ENCODE peak calls at places on chromosomes 1 and 21, in five cellular contexts. One of them, this sample, is unnamed.

GRCh38 chr1:53592521-53592982 is 133.4 kb downstream of the DMRTB1 start:
- DNase-seq in MM.1S: no peak
- DNase-seq in neuronal stem cell: no peak
- DNase-seq in H9: peak; percentile 72
- DNase-seq in astrocyte: peak; percentile 69
- DNase-seq in this sample: peak; percentile 56

GRCh38 chr1:211524521-211524920 is 32.6 kb upstream of the RD3 start:
- DNase-seq in MM.1S: no peak
- DNase-seq in neuronal stem cell: no peak
- DNase-seq in H9: no peak
- DNase-seq in astrocyte: no peak
- DNase-seq in this sample: no peak

GRCh38 chr21:35208810-35209517 is 159.9 kb upstream of the RUNX1 start:
- DNase-seq in MM.1S: no peak
- DNase-seq in neuronal stem cell: no peak
- DNase-seq in H9: no peak
- DNase-seq in astrocyte: peak; percentile 94
- DNase-seq in this sample: peak; percentile 88

GRCh38 chr1:1250828-1251284 is 4.3 kb upstream of the C1QTNF12 start:
- DNase-seq in MM.1S: no peak
- DNase-seq in neuronal stem cell: no peak
- DNase-seq in H9: no peak
- DNase-seq in astrocyte: no peak
- DNase-seq in this sample: no peak

GRCh38 chr1:48873944-48874343 is 97.3 kb upstream of the BEND5 start:
- DNase-seq in MM.1S: no peak
- DNase-seq in neuronal stem cell: no peak
- DNase-seq in H9: peak; percentile 56
- DNase-seq in astrocyte: no peak
- DNase-seq in this sample: no peak

GRCh38 chr1:203271018-203271743 is 34.1 kb upstream of the BTG2 start:
- DNase-seq in MM.1S: peak; percentile 92
- DNase-seq in neuronal stem cell: no peak
- DNase-seq in H9: peak; percentile 72
- DNase-seq in astrocyte: peak; percentile 64
- DNase-seq in this sample: peak; percentile 75

GRCh38 chr1:30343562-30343961 is 379.8 kb downstream of the MATN1 start:
- DNase-seq in MM.1S: no peak
- DNase-seq in neuronal stem cell: no peak
- DNase-seq in H9: no peak
- DNase-seq in astrocyte: no peak
- DNase-seq in this sample: no peak

GRCh38 chr1:27536767-27537166 is 46.8 kb upstream of the WASF2 start:
- DNase-seq in MM.1S: no peak
- DNase-seq in neuronal stem cell: peak; percentile 45
- DNase-seq in H9: peak; percentile 66
- DNase-seq in astrocyte: peak; percentile 88
- DNase-seq in this sample: peak; percentile 81

GRCh38 chr1:56362994-56363770 is 216.2 kb downstream of the PLPP3 start:
- DNase-seq in MM.1S: no peak
- DNase-seq in neuronal stem cell: no peak
- DNase-seq in H9: no peak
- DNase-seq in astrocyte: no peak
- DNase-seq in this sample: no peak

GRCh38 chr1:57411262-57411661 is 12.6 kb downstream of the DAB1 start:
- DNase-seq in MM.1S: peak; percentile 7
- DNase-seq in neuronal stem cell: no peak
- DNase-seq in H9: no peak
- DNase-seq in astrocyte: peak; percentile 72
- DNase-seq in this sample: no peak

GRCh38 chr1:6246497-6247295 is 2.7 kb downstream of the HES3 start:
- DNase-seq in MM.1S: peak; percentile 53
- DNase-seq in neuronal stem cell: peak; percentile 89
- DNase-seq in H9: peak; percentile 94
- DNase-seq in astrocyte: no peak
- DNase-seq in this sample: peak; percentile 71
- H3K9ac ChIP-seq in MM.1S: no peak overlapping the region
- H3K9ac ChIP-seq in neuronal stem cell: no peak overlapping the region
- H3K9ac ChIP-seq in H9: no peak overlapping the region
- H3K9ac ChIP-seq in astrocyte: no peak overlapping the region
- H3K9ac ChIP-seq in this sample: no peak overlapping the region

DNA sequence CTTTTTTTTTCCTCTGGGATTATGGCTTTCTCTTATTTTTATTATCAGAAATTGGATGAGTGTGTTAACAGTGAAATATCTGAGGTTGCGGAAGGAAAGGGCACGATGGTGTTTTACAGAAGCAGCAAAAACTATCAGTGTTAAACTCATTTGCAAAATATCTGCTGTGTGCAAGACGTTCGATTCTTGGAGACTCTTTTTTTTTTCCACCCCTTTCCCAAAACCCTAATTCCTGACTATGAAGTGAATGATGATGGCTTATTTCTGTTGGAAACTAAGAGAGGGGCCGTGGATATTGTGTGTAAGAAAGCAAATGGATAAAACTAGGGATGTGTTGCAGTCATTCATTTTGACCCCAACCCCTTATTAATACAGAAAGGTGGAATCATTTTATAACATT is 677 bp downstream of the NCAM2 start:
- DNase-seq in MM.1S: no peak
- DNase-seq in neuronal stem cell: no peak
- DNase-seq in H9: no peak
- DNase-seq in astrocyte: no peak
- DNase-seq in this sample: no peak
- H3K9ac ChIP-seq in MM.1S: peak overlapping the region; percentile 45
- H3K9ac ChIP-seq in neuronal stem cell: no peak overlapping the region
- H3K9ac ChIP-seq in H9: no peak overlapping the region
- H3K9ac ChIP-seq in astrocyte: peak overlapping the region; percentile 81
- H3K9ac ChIP-seq in this sample: peak overlapping the region; percentile 88

GRCh38 chr1:51549901-51550300 is 30.8 kb upstream of the EPS15 start:
- DNase-seq in MM.1S: no peak
- DNase-seq in neuronal stem cell: no peak
- DNase-seq in H9: no peak
- DNase-seq in astrocyte: no peak
- DNase-seq in this sample: no peak

GRCh38 chr1:51551848-51552296 is 32.8 kb upstream of the EPS15 start:
- DNase-seq in MM.1S: no peak
- DNase-seq in neuronal stem cell: no peak
- DNase-seq in H9: no peak
- DNase-seq in astrocyte: no peak
- DNase-seq in this sample: no peak

GRCh38 chr1:51552929-51553807 is 34.1 kb upstream of the EPS15 start:
- DNase-seq in MM.1S: no peak
- DNase-seq in neuronal stem cell: no peak
- DNase-seq in H9: no peak
- DNase-seq in astrocyte: no peak
- DNase-seq in this sample: no peak

GRCh38 chr1:51548986-51549619 is 30.0 kb upstream of the EPS15 start:
- DNase-seq in MM.1S: peak; percentile 44
- DNase-seq in neuronal stem cell: no peak
- DNase-seq in H9: no peak
- DNase-seq in astrocyte: no peak
- DNase-seq in this sample: no peak

DNA sequence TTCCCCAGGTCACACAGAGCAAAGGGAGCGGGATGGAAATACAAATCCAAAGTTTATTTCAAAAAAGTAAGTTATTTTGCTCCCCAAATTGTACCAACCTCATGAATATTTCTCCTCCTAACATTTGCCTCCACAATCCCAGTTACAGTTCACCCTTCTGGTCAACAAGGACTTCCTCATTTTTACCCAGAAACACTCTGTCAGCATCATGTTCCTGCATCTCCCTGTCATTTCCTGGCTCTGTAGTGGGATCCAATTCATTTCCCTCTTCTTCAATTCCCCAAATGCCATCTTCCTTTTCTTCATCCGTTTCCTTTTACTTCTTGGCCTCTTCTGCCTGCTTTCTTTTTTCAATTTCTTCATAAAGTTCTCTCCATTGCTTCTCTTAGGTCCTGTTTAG is 32.0 kb upstream of the EPS15 start:
- DNase-seq in MM.1S: no peak
- DNase-seq in neuronal stem cell: no peak
- DNase-seq in H9: no peak
- DNase-seq in astrocyte: no peak
- DNase-seq in this sample: no peak
- H3K9ac ChIP-seq in MM.1S: no peak overlapping the region
- H3K9ac ChIP-seq in neuronal stem cell: no peak overlapping the region
- H3K9ac ChIP-seq in H9: no peak overlapping the region
- H3K9ac ChIP-seq in astrocyte: no peak overlapping the region
- H3K9ac ChIP-seq in this sample: no peak overlapping the region

DNA sequence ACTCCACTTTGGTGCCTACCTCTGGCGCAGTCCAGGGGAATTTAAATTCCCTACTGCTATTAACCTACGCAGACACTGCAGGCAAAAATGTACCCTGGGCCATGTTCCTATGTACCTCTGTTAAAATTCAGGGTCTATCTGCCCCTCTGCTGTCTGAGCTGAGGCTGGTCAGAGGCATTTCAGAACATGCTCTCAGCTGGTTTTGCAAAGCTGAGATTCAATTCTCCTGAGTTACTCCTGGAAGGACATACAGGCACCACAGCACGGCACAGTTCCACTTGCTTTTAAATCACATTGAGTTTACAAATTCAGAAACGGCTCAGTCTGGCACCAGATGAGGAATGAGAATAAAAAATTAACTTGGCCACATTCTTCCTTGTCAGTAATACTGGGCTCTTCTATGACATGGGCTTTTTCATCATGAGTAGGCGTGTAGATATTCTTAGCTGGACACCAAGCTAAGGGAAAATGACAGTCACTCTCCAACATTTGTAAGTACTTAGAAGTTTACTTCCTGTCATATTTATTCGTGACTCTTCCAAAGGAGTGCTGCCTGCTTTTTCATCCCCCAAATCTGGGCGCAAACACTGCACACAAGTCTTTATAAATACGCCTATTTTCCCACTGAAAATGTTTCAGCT is 2.0 kb downstream of the C1orf198 start:
- DNase-seq in MM.1S: no peak
- DNase-seq in neuronal stem cell: no peak
- DNase-seq in H9: no peak
- DNase-seq in astrocyte: peak; percentile 67
- DNase-seq in this sample: peak; percentile 47
- H3K9ac ChIP-seq in MM.1S: no peak overlapping the region
- H3K9ac ChIP-seq in neuronal stem cell: no peak overlapping the region
- H3K9ac ChIP-seq in H9: no peak overlapping the region
- H3K9ac ChIP-seq in astrocyte: peak overlapping the region; percentile 93
- H3K9ac ChIP-seq in this sample: peak overlapping the region; percentile 92

DNA sequence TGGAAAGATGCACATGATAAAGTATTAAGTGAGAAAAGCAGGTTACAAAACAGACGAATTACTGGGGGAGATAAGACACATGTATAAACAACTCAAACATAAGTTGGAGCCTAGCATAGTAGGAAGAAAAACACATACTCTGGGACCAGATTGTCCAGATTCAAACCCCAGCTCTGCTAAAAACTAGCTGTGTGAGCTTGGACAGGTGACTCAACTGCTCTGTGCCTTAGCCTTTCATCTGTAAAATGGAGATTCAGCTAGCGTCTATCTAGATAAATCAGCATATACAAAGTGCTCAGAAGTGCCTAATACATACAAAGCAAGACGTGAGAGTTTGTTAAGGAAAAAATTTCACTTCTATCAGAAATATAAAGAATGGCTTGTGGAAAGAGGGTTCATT is 254.0 kb upstream of the POU3F1 start:
- DNase-seq in MM.1S: no peak
- DNase-seq in neuronal stem cell: no peak
- DNase-seq in H9: no peak
- DNase-seq in astrocyte: no peak
- DNase-seq in this sample: no peak
- H3K9ac ChIP-seq in MM.1S: no peak overlapping the region
- H3K9ac ChIP-seq in neuronal stem cell: no peak overlapping the region
- H3K9ac ChIP-seq in H9: no peak overlapping the region
- H3K9ac ChIP-seq in astrocyte: no peak overlapping the region
- H3K9ac ChIP-seq in this sample: no peak overlapping the region

DNA sequence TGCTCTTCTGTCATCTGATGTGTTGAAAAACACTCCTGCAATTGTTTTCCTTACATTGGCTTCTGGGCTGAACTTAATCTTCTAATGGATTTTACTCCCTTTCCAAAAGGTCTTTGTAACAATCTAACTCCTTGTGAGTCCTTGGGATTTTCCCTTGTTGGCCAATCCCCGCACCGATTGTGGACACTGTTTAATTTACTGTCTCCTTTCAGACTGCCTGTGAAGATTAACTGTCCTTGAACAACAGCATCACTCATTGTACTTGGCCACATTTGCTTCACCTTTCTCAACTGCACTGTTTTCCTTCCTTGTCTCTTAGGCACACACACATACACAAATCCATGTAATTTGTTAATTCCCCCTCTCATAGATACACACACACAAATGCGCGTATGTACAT is 120.4 kb downstream of the SPATA46 start:
- DNase-seq in MM.1S: no peak
- DNase-seq in neuronal stem cell: no peak
- DNase-seq in H9: no peak
- DNase-seq in astrocyte: no peak
- DNase-seq in this sample: peak; percentile 29
- H3K9ac ChIP-seq in MM.1S: no peak overlapping the region
- H3K9ac ChIP-seq in neuronal stem cell: no peak overlapping the region
- H3K9ac ChIP-seq in H9: no peak overlapping the region
- H3K9ac ChIP-seq in astrocyte: no peak overlapping the region
- H3K9ac ChIP-seq in this sample: no peak overlapping the region

GRCh38 chr1:101238681-101239094 is 1.9 kb downstream of the S1PR1 start:
- DNase-seq in MM.1S: peak; percentile 37
- DNase-seq in neuronal stem cell: peak; percentile 76
- DNase-seq in H9: peak; percentile 88
- DNase-seq in astrocyte: peak; percentile 83
- DNase-seq in this sample: peak; percentile 92
- H3K9ac ChIP-seq in MM.1S: no peak overlapping the region
- H3K9ac ChIP-seq in neuronal stem cell: no peak overlapping the region
- H3K9ac ChIP-seq in H9: no peak overlapping the region
- H3K9ac ChIP-seq in astrocyte: no peak overlapping the region
- H3K9ac ChIP-seq in this sample: peak overlapping the region; percentile 37

DNA sequence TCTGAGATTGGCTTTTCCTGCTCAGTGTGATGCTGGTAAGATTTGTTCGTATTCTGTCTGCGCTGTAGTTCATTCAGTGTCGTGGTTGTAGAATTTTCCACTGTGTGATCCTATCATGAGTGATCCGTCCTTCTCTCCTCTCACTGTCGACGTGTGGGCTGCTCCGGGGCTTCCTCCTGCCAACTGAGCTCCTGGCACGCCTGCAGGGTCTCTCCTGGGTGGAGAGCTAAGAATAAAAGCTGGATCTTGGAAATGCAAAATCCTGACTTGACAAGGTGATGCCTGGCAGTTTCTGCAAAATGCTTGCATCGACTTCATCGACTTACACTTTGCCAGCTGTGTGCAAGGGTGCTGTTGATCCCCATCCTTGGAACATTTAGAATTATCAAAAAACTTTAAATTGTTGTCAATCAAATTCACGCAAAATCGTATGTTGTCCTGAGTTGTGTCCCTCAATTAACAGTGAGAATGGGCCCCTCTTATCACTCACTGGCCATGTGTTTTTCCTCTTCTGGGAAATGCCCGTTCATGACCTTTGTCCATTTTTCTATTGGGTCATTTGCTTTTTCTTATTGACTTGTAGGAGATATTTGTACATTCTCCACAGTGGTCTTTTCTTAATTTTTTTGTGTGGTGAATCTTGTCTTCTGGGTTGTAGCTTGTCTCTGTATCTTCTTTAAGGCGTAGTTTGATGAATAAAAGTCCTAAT is 125.5 kb downstream of the CRYAA start:
- DNase-seq in MM.1S: no peak
- DNase-seq in neuronal stem cell: no peak
- DNase-seq in H9: no peak
- DNase-seq in astrocyte: no peak
- DNase-seq in this sample: no peak
- H3K9ac ChIP-seq in MM.1S: no peak overlapping the region
- H3K9ac ChIP-seq in neuronal stem cell: no peak overlapping the region
- H3K9ac ChIP-seq in H9: no peak overlapping the region
- H3K9ac ChIP-seq in astrocyte: no peak overlapping the region
- H3K9ac ChIP-seq in this sample: no peak overlapping the region

This sample was measured in mesenchymal stem cell.